ENCODE peak calls at places on chromosomes 1 and 21, in five cellular contexts. C, S, W, Q and M are unnamed samples.

GRCh38 chr21:37423103-37423502 is 56.5 kb downstream of the DYRK1A start:
- DNase-seq in C (no peak), S (no peak), W (no peak), Q (no peak), M (no peak)

GRCh38 chr21:45499201-45499750 is 43.0 kb downstream of the SLC19A1 start:
- DNase-seq in C (peak; percentile 8), S (no peak), W (no peak), Q (no peak), M (no peak)

GRCh38 chr1:109821831-109822745 is 58.4 kb upstream of the EPS8L3 start:
- DNase-seq in C (no peak), S (peak; percentile 65), W (peak; percentile 44), Q (no peak), M (no peak)

GRCh38 chr1:93847811-93848288 is 31.2 kb downstream of the DNTTIP2 start:
- DNase-seq in C (peak; percentile 71), S (peak; percentile 74), W (peak; percentile 66), Q (peak; percentile 71), M (peak; percentile 54)

GRCh38 chr1:223010552-223011229 is 132.4 kb downstream of the TLR5 start:
- DNase-seq in C (no peak), S (peak; percentile 46), W (no peak), Q (no peak), M (no peak)

GRCh38 chr1:98389809-98390208 is 271.7 kb upstream of the SNX7 start:
- DNase-seq in C (no peak), S (peak; percentile 50), W (no peak), Q (no peak), M (no peak)

GRCh38 chr1:75964760-75965408 is 32.7 kb upstream of the ASB17 start:
- DNase-seq in C (no peak), S (no peak), W (no peak), Q (no peak), M (no peak)

GRCh38 chr21:43866659-43867331 is 1.8 kb downstream of the AGPAT3 start:
- DNase-seq in C (peak; percentile 57), S (no peak), W (peak; percentile 46), Q (no peak), M (no peak)

GRCh38 chr1:18922319-18922726 is 20.0 kb upstream of the ALDH4A1 start:
- DNase-seq in C (no peak), S (peak; percentile 94), W (peak; percentile 84), Q (no peak), M (peak; percentile 73)

GRCh38 chr1:58528518-58528917 is 18.0 kb downstream of the OMA1 start:
- DNase-seq in C (no peak), S (peak; percentile 84), W (peak; percentile 26), Q (no peak), M (no peak)

GRCh38 chr1:216665381-216665780 is 57.8 kb downstream of the ESRRG start:
- DNase-seq in C (no peak), S (peak; percentile 69), W (no peak), Q (peak; percentile 37), M (no peak)

GRCh38 chr1:206725053-206725963 is 40.6 kb downstream of the MAPKAPK2 start:
- DNase-seq in C (no peak), S (peak; percentile 75), W (peak; percentile 69), Q (peak; percentile 76), M (peak; percentile 38)

GRCh38 chr1:210231846-210232523 is 611 bp upstream of the SERTAD4 start:
- DNase-seq in C (no peak), S (peak; percentile 73), W (no peak), Q (no peak), M (no peak)

GRCh38 chr1:4935807-4936206 is 281.4 kb downstream of the AJAP1 start:
- DNase-seq in C (no peak), S (no peak), W (no peak), Q (no peak), M (peak; percentile 41)

GRCh38 chr21:38308010-38308784 is 51.4 kb downstream of the KCNJ15 start:
- DNase-seq in C (no peak), S (peak; percentile 90), W (no peak), Q (no peak), M (no peak)

GRCh38 chr1:93751391-93752250 is 70.0 kb upstream of the BCAR3 start:
- DNase-seq in C (no peak), S (no peak), W (no peak), Q (no peak), M (peak; percentile 78)

GRCh38 chr21:29443398-29444010 is 144.8 kb downstream of the BACH1 start:
- DNase-seq in C (no peak), S (peak; percentile 22), W (no peak), Q (no peak), M (no peak)

GRCh38 chr1:159960721-159961381 is 6.8 kb upstream of the SLAMF9 start:
- DNase-seq in C (no peak), S (peak; percentile 89), W (peak; percentile 85), Q (no peak), M (no peak)

GRCh38 chr1:24501371-24502167 is 1.1 kb upstream of the RCAN3 start:
- DNase-seq in C (no peak), S (peak; percentile 13), W (peak; percentile 41), Q (peak; percentile 77), M (no peak)

GRCh38 chr1:66478116-66478515 is 55.8 kb upstream of the SGIP1 start:
- DNase-seq in C (no peak), S (peak; percentile 58), W (peak; percentile 86), Q (no peak), M (no peak)

GRCh38 chr1:150820710-150821521 is 12.9 kb upstream of the CTSK start:
- DNase-seq in C (no peak), S (peak; percentile 44), W (peak; percentile 74), Q (no peak), M (no peak)

GRCh38 chr1:208029381-208030319 is 118.7 kb upstream of the CD34 start:
- DNase-seq in C (no peak), S (peak; percentile 83), W (no peak), Q (no peak), M (no peak)

GRCh38 chr21:42145569-42146250 is 73.2 kb upstream of the ABCG1 start:
- DNase-seq in C (no peak), S (peak; percentile 74), W (peak; percentile 77), Q (peak; percentile 53), M (peak; percentile 72)

GRCh38 chr21:14273736-14274538 is 58.0 kb downstream of the RBM11 start:
- DNase-seq in C (peak; percentile 72), S (peak; percentile 1), W (no peak), Q (no peak), M (peak; percentile 49)

GRCh38 chr21:45405271-45405818 is 380 bp downstream of the COL18A1 start:
- DNase-seq in C (peak; percentile 62), S (peak; percentile 62), W (peak; percentile 52), Q (no peak), M (no peak)

GRCh38 chr1:26535201-26535600 is 5.6 kb downstream of the RPS6KA1 start:
- DNase-seq in C (peak; percentile 65), S (no peak), W (no peak), Q (no peak), M (no peak)

GRCh38 chr1:30984991-30985503 is 76.5 kb upstream of the SDC3 start:
- DNase-seq in C (no peak), S (no peak), W (no peak), Q (no peak), M (no peak)

GRCh38 chr1:53546409-53547155 is 87.4 kb downstream of the DMRTB1 start:
- DNase-seq in C (no peak), S (no peak), W (no peak), Q (no peak), M (peak; percentile 16)

GRCh38 chr1:27727126-27727525 is 1.4 kb downstream of the FAM76A start:
- DNase-seq in C (no peak), S (peak; percentile 26), W (peak; percentile 17), Q (no peak), M (no peak)
- H3K4me3 ChIP-seq in C (no peak overlapping the region), S (no peak overlapping the region), W (peak overlapping the region; percentile 80), Q (no peak overlapping the region), M (peak overlapping the region; percentile 89)

DNA sequence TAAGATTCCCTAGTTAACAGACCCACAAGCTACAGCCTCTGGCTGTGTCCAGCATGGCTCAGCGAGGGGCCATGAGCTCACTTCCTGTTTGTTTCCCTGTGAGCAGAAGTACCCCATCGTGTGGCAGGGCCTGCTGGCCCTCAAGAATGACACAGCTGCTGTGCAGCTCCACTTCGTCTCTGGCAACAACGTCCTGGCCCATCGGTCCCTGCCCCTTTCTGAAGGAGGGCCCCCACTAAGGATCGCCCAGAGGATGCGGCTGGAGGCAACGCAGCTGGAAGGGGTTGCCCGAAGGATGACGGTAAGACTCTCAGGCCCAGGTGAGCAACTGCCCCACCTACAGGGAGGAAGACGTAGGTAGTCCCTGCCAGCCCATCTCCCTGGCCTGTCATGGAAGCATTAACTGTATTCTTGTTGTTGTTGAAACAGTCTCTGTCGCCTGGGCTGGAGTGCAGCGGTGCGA is 38.2 kb downstream of the ZBTB17 start:
- DNase-seq in C (no peak), S (no peak), W (peak; percentile 18), Q (no peak), M (no peak)
- TF ChIP-seq CTCF in C (no peak), S (no peak), W (peak; percentile 46), Q (no peak), M (peak; percentile 17)

DNA sequence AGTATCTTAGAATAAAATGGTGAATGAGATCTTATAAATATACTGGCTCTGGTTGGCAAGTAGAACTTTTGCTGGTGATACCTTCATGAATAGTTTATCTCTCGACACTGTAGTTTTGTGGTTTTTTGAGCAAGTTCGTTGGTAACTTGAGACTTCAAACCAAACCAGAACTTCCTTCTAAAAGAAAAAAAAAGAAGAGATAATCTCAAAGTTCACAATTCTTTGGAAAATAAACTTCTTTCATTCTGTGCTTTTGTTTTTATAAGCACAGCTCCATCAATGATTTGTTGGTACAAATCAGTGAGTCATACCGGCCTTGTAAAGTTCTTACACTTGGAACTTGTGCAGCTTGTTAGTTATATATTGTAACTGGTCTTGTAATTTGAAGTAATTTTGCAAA is 2.3 kb downstream of the HIPK1 start:
- DNase-seq in C (no peak), S (peak; percentile 71), W (peak; percentile 63), Q (no peak), M (no peak)
- H3K4me3 ChIP-seq in C (peak overlapping the region; percentile 91), S (peak overlapping the region; percentile 85), W (peak overlapping the region; percentile 86), Q (peak overlapping the region; percentile 77), M (peak overlapping the region; percentile 92)

DNA sequence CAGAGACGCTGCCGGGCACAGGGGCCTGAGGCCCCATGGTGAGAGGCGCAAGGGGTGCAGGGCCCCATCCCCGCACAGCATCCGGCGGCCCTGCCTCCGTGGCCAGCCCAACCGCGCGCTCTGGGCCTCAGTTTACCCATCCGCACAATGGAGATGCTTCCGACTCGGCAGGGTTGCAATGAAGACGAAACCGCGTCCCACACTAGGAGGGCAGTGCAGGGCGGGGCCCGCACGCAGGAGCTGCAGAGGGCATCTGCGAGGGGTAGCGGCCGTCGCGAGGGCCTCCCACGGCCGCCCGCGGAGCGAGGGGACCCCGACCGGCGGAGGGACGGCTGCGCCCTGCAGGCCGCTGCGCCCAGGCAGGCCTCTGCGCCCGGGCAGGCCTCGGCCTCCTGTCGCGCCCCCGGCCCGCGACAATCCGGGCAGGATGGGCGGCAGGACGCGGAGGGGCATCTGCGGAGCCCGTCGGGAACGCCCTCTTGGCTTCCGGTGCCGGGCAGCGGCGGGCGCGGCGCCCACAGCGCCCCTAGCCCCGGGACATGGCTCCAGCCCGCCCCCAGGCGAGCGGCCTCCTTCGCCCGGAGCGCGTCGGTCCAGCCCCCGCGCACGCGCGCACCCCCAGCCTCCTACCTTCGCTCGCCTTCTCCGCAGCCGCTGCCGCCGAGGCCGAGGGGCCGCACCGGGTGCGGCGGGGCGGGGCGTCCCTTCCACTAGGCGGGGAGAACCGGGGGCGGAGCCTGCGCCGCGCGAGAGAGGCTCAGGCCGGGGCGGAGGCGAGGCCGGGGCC is 15.3 kb downstream of the RNU1-1 start:
- DNase-seq in C (peak; percentile 95), S (peak; percentile 93), W (peak; percentile 80), Q (peak; percentile 69), M (peak; percentile 75)
- TF ChIP-seq CTCF in C (no peak), S (no peak), W (no peak), Q (no peak), M (peak; percentile 14)